ENCODE peak calls at places on chromosomes 3 and 15, in eight cellular contexts. V, A, U, Y, E, B, J and K are unnamed samples.

GRCh38 chr3:36457667-36458066 is 77.4 kb downstream of the STAC start:
- DNase-seq in U (no peak), Y (no peak), J (no peak), A (no peak), E (no peak), B (peak), V (no peak), K (no peak)

GRCh38 chr15:78341057-78341763 is 1.1 kb downstream of the CRABP1 start:
- DNase-seq in U (no peak), B (no peak), J (no peak), E (no peak), Y (peak), V (no peak), A (peak), K (no peak)

GRCh38 chr15:73838795-73839565 is 34.4 kb upstream of the TBC1D21 start:
- DNase-seq in E (no peak), Y (no peak), A (no peak), B (peak), J (peak), U (no peak), V (no peak), K (no peak)

GRCh38 chr3:128438488-128439072 is 28.1 kb downstream of the DNAJB8 start:
- DNase-seq in A (peak), J (no peak), V (no peak), B (no peak), E (no peak), Y (peak), U (no peak), K (no peak)

GRCh38 chr3:144915202-144915601 is 943.6 kb downstream of the DIPK2A start:
- DNase-seq in E (no peak), Y (no peak), J (no peak), B (no peak), A (peak), U (no peak), V (no peak), K (no peak)

GRCh38 chr15:55884223-55884622 is 109.2 kb downstream of the NEDD4 start:
- DNase-seq in A (no peak), Y (no peak), V (peak), E (no peak), U (no peak), J (no peak), B (no peak), K (peak)

GRCh38 chr3:134354612-134355275 is 19.5 kb downstream of the AMOTL2 start:
- DNase-seq in V (no peak), Y (no peak), B (no peak), J (peak), E (no peak), A (no peak), U (no peak), K (no peak)

GRCh38 chr15:48723964-48724363 is 78.5 kb upstream of the FBN1 start:
- DNase-seq in Y (no peak), B (no peak), E (no peak), V (no peak), A (no peak), U (no peak), J (no peak), K (no peak)

GRCh38 chr15:94253742-94254141 is 22.4 kb downstream of the MCTP2 start:
- DNase-seq in E (no peak), A (no peak), B (no peak), U (no peak), Y (no peak), J (no peak), V (no peak), K (no peak)

GRCh38 chr3:152069871-152070270 is 196.4 kb downstream of the SUCNR1 start:
- DNase-seq in V (peak), J (no peak), Y (no peak), A (no peak), U (no peak), E (no peak), B (no peak), K (no peak)

GRCh38 chr3:170128259-170128976 is 53.1 kb downstream of the PHC3 start:
- DNase-seq in U (no peak), A (no peak), Y (no peak), J (no peak), V (no peak), B (no peak), E (peak), K (no peak)

GRCh38 chr3:53594276-53594675 is 99.9 kb downstream of the CACNA1D start:
- DNase-seq in B (no peak), E (no peak), A (no peak), V (no peak), U (no peak), Y (no peak), J (no peak), K (no peak)

GRCh38 chr15:39961051-39961450 is 27.1 kb downstream of the EIF2AK4 start:
- DNase-seq in Y (no peak), J (no peak), A (no peak), U (no peak), E (no peak), V (peak), B (no peak), K (no peak)

GRCh38 chr15:36278219-36278618 is 301.2 kb upstream of the CDIN1 start:
- DNase-seq in J (no peak), E (no peak), U (no peak), V (peak), A (no peak), B (no peak), Y (no peak), K (peak)

GRCh38 chr15:50884583-50884982 is 23.9 kb upstream of the AP4E1 start:
- DNase-seq in Y (no peak), A (no peak), V (peak), E (no peak), B (no peak), U (no peak), J (no peak), K (no peak)

GRCh38 chr3:73365756-73366397 is 258.9 kb downstream of the PDZRN3 start:
- DNase-seq in A (no peak), U (no peak), J (peak), V (peak), B (no peak), Y (no peak), E (no peak), K (peak)

GRCh38 chr3:112092439-112093179 is 6.4 kb downstream of the C3orf52 start:
- DNase-seq in Y (no peak), A (peak), J (no peak), U (no peak), B (no peak), V (peak), E (peak), K (peak)

GRCh38 chr15:97235285-97235985 is 725.1 kb upstream of the ARRDC4 start:
- DNase-seq in E (no peak), V (peak), A (peak), J (peak), U (peak), Y (peak), B (no peak), K (peak)

GRCh38 chr3:13896473-13897154 is 16.7 kb upstream of the WNT7A start:
- DNase-seq in E (peak), U (no peak), J (peak), B (no peak), A (peak), Y (peak), V (peak), K (peak)

GRCh38 chr15:53034767-53035245 is 244.7 kb upstream of the ONECUT1 start:
- DNase-seq in A (no peak), U (no peak), J (no peak), V (no peak), E (no peak), Y (no peak), B (peak), K (no peak)

GRCh38 chr3:58824285-58824684 is 157.7 kb upstream of the FAM3D start:
- DNase-seq in Y (peak), E (peak), J (no peak), U (no peak), B (peak), V (peak), A (peak), K (peak)

GRCh38 chr3:192514081-192514753 is 213.1 kb downstream of the FGF12 start:
- DNase-seq in A (peak), V (no peak), J (no peak), U (no peak), E (no peak), B (no peak), Y (peak), K (peak)

GRCh38 chr3:128385080-128385832 is 81.4 kb downstream of the DNAJB8 start:
- DNase-seq in E (no peak), B (peak), U (no peak), A (no peak), J (peak), Y (no peak), V (peak), K (peak)

GRCh38 chr3:160450846-160451245 is 1.3 kb upstream of the TRIM59 start:
- DNase-seq in B (no peak), V (peak), U (no peak), Y (no peak), A (no peak), E (no peak), J (no peak), K (peak)

GRCh38 chr3:47005212-47006144 is 26.0 kb downstream of the NBEAL2 start:
- DNase-seq in V (no peak), E (no peak), B (no peak), Y (no peak), A (no peak), J (peak), U (peak), K (no peak)

DNA sequence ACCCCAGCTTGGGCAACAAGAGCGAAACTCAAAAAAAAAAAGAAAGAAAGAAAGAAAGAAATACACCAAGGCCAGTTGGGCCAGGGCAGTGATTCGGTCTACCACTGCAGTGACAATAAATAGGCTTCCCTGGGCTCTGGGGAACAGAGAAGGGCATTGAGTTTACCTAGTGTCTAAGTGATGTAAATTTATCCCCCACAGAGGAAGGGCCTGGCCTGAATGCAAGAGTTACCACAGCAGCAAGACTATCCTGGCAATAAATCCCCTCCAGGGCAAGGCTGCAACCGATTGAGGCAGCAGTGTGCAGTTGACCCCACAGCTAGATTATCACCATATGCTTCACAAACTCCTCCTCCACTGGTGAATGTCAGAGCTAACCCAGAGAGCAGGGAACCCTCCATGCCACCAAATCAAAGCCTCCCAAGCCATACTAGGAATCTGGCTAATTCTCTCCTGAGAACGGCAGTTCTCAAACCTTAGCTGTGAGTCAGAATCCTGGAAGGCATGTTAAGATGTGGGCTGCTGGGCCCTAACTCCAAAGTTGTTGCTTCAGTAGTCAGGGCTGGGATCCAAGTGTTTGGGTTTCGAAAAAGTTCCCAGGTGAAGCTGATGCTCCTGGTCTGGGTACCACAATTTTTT is 64.3 kb upstream of the GATM start:
- DNase-seq in U (no peak), B (no peak), A (no peak), V (peak), E (no peak), Y (no peak), J (no peak), K (peak)
- TF ChIP-seq CTCF in U (no peak), B (no peak), A (no peak), V (no peak), E (no peak), Y (no peak), J (no peak), K (no peak)

GRCh38 chr3:69791111-69791510 is 51.8 kb downstream of the MITF start:
- DNase-seq in U (no peak), J (peak), Y (no peak), B (no peak), V (peak), E (no peak), A (peak), K (peak)

GRCh38 chr3:69786854-69787253 is 47.6 kb downstream of the MITF start:
- DNase-seq in A (no peak), V (no peak), U (no peak), E (no peak), B (no peak), J (no peak), Y (no peak), K (no peak)

GRCh38 chr3:69787436-69788168 is 48.3 kb downstream of the MITF start:
- DNase-seq in A (no peak), Y (no peak), U (no peak), J (no peak), B (no peak), E (no peak), V (peak), K (peak)

GRCh38 chr3:69791919-69792399 is 52.7 kb downstream of the MITF start:
- DNase-seq in J (no peak), A (peak), V (peak), E (no peak), Y (no peak), U (no peak), B (no peak), K (peak)
- TF ChIP-seq CTCF in J (peak), A (peak), V (peak), E (no peak), Y (no peak), U (no peak), B (peak), K (peak)

GRCh38 chr3:157700405-157700804 is 197.2 kb upstream of the VEPH1 start:
- DNase-seq in B (no peak), J (no peak), Y (no peak), E (no peak), V (peak), U (no peak), A (peak), K (no peak)
- TF ChIP-seq CTCF in B (no peak), J (no peak), Y (no peak), E (no peak), V (no peak), U (no peak), A (no peak), K (no peak)

GRCh38 chr3:72344256-72345046 is 503.8 kb downstream of the SHQ1 start:
- DNase-seq in E (no peak), U (no peak), A (no peak), B (no peak), J (no peak), Y (no peak), V (no peak), K (no peak)

GRCh38 chr3:72346526-72346926 is 501.7 kb downstream of the SHQ1 start:
- DNase-seq in U (no peak), A (no peak), B (no peak), V (peak), E (no peak), Y (no peak), J (peak), K (peak)

GRCh38 chr3:72347819-72348319 is 500.4 kb downstream of the SHQ1 start:
- DNase-seq in J (peak), Y (peak), B (peak), U (peak), V (no peak), E (no peak), A (peak), K (peak)

GRCh38 chr3:72345237-72345878 is 502.9 kb downstream of the SHQ1 start:
- DNase-seq in E (no peak), B (no peak), J (no peak), A (no peak), Y (no peak), U (no peak), V (no peak), K (no peak)

GRCh38 chr3:72345980-72346379 is 502.3 kb downstream of the SHQ1 start:
- DNase-seq in B (no peak), E (no peak), Y (no peak), V (no peak), U (no peak), A (no peak), J (no peak), K (no peak)
- TF ChIP-seq CTCF in B (no peak), E (no peak), Y (no peak), V (no peak), U (no peak), A (no peak), J (no peak), K (no peak)

DNA sequence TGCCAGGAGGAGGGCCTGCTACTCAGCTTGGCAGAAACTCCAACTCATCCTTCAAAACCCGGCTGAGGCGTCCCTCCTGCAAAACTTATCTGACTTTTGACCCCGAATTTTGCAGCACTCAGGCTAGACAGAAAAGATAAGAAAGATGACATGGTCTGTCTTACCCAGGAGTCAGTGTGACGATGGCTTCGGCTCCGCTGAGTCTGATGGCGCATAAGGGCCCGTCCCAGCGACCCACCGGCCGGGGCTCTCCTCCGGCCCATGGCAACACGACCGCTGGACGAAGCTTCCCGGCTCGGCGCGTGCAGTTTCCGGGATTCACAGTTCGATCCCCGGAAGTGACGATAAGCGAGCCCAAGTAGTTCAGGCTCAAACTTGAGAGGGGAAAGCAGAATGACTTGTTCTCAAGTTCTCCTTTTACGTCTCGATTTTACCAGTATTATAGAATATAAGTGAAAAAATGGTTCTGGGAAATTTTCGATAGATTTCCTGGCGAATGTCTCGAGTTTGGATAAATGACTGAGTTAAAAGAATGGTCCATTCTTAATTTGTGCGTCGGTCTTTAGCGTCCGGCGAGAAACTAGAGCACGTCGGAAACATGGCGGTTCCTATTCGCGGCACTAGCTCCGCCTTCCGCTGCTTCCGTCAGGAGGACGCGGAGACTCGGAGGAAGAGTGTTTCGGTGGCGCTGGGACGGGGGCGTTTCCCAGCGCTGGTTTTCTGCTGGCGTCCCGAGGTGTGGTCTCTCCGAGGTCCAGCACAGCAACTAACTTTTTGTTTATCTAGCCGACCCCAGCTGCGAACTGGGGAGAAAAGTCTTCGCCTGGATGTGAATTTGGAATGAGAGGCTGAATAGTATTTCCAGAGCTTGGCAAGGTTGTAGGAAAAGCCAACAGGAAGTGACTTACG is at the start of gene LSG1:
- DNase-seq in J (peak), V (peak), A (peak), E (peak), B (peak), Y (peak), U (peak), K (peak)
- TF ChIP-seq CTCF in J (no peak), V (no peak), A (no peak), E (no peak), B (no peak), Y (peak), U (no peak), K (no peak)

DNA sequence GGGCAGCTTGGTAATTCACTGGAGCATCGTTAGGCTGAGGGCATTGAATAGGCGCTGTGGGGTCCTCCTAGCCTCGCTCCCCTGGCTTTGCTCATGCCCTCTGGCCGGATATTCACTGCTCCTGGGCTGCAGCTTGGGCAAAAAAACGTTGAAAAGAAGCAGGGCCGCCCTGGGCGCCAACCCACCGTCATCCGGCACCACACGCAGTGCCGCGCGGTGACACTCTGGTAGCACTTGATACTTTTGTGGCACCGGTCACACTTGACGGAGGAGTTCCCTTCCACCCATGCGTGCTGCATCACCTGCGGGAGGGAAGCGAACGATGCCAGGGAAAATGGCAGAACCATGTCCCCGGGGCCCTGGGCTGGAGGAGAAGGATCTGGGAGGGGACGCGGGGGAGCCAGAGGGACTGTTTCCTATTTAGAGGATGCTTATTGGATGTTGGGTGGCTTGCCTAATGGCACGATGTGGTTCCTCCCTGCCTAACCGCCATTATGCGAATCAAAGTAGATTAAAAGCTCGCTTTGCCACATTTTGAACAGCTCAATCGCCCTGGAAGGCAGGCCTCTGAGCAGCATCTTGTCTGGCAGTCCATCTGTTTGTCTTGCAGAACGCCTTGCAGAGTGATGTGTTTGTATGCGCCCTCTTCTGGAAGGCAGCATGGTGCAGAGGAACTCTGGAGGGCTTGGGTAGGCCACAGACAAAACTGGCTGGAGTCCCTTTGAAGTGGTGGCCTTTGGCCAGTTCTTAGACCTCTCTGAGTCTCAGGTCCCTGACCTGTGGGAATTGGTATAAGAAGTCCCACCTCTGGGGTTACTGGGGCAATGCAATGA is 93.2 kb downstream of the DGKG start:
- DNase-seq in Y (peak), V (peak), U (no peak), E (no peak), B (no peak), A (no peak), J (no peak), K (no peak)
- TF ChIP-seq CTCF in Y (no peak), V (peak), U (no peak), E (peak), B (no peak), A (peak), J (no peak), K (peak)

GRCh38 chr15:64095795-64096485 is at the start of gene SNX1:
- DNase-seq in E (peak), J (peak), A (peak), Y (peak), V (peak), U (peak), B (peak), K (peak)
- TF ChIP-seq CTCF in E (no peak), J (peak), A (no peak), Y (no peak), V (no peak), U (peak), B (no peak), K (no peak)

GRCh38 chr15:42802168-42802567 is 65.2 kb upstream of the CDAN1 start:
- DNase-seq in Y (no peak), E (no peak), V (no peak), U (no peak), J (no peak), B (no peak), A (no peak), K (no peak)

GRCh38 chr15:42796955-42797779 is 60.2 kb upstream of the CDAN1 start:
- DNase-seq in Y (no peak), U (no peak), E (no peak), V (peak), B (no peak), J (no peak), A (no peak), K (peak)

GRCh38 chr15:42798802-42799201 is 61.9 kb upstream of the CDAN1 start:
- DNase-seq in U (no peak), E (no peak), B (no peak), A (no peak), V (no peak), J (no peak), Y (no peak), K (no peak)

GRCh38 chr15:42803436-42803835 is 66.5 kb upstream of the CDAN1 start:
- DNase-seq in J (no peak), U (no peak), A (no peak), V (no peak), B (no peak), E (no peak), Y (no peak), K (no peak)

GRCh38 chr15:42800731-42801474 is 64.0 kb upstream of the CDAN1 start:
- DNase-seq in A (peak), Y (peak), B (no peak), U (no peak), J (no peak), E (no peak), V (no peak), K (no peak)
- TF ChIP-seq CTCF in A (no peak), Y (no peak), B (no peak), U (no peak), J (no peak), E (peak), V (no peak), K (peak)